ENCODE peak calls at places on chromosomes 5 and 9, in nine cellular contexts. I is astrocyte of the spinal cord, G is neuronal stem cell, M is tibial artery, C is fibroblast of pulmonary artery, T is psoas muscle, P is foreskin fibroblast, F is PC-9, S is IMR-90. L is an unnamed sample.

GRCh38 chr9:14056235-14056930 is 257.6 kb downstream of the NFIB start:
- DNase-seq in I (no peak), G (no peak), M (no peak), C (peak; percentile 72), T (no peak), P (no peak), F (no peak), S (no peak), L (no peak)

GRCh38 chr9:120463765-120464164 is 116.2 kb downstream of the CDK5RAP2 start:
- DNase-seq in I (no peak), G (no peak), M (no peak), C (no peak), T (no peak), P (no peak), F (no peak), S (no peak), L (no peak)

GRCh38 chr5:44807269-44807668 is 1.5 kb upstream of the MRPS30 start:
- DNase-seq in I (no peak), G (no peak), M (no peak), C (no peak), T (no peak), P (no peak), F (no peak), S (no peak), L (no peak)

GRCh38 chr9:129667378-129667777 is 1.9 kb downstream of the PRRX2 start:
- DNase-seq in I (no peak), G (no peak), M (no peak), C (no peak), T (no peak), P (no peak), F (no peak), S (no peak), L (no peak)

GRCh38 chr5:159156839-159157238 is 52.5 kb downstream of the RNF145 start:
- DNase-seq in I (peak; percentile 73), G (peak; percentile 59), M (no peak), C (peak; percentile 87), T (no peak), P (peak; percentile 48), F (peak; percentile 42), S (peak; percentile 83), L (no peak)

GRCh38 chr9:94084314-94084713 is at the start of gene PTPDC1:
- DNase-seq in I (peak; percentile 88), G (peak; percentile 62), M (no peak), C (peak; percentile 88), T (no peak), P (peak; percentile 38), F (no peak), S (peak; percentile 89), L (no peak)

GRCh38 chr9:23587903-23588302 is 238.1 kb downstream of the ELAVL2 start:
- DNase-seq in I (no peak), G (no peak), M (no peak), C (no peak), T (no peak), P (no peak), F (no peak), S (no peak), L (no peak)

GRCh38 chr5:74075496-74075895 is 449.5 kb downstream of the ARHGEF28 start:
- DNase-seq in I (no peak), G (no peak), M (no peak), C (no peak), T (no peak), P (no peak), F (no peak), S (no peak), L (no peak)

GRCh38 chr5:72125271-72125670 is 18.0 kb downstream of the MAP1B start:
- DNase-seq in I (no peak), G (no peak), M (no peak), C (no peak), T (no peak), P (no peak), F (no peak), S (no peak), L (no peak)

GRCh38 chr5:72122619-72123018 is 15.3 kb downstream of the MAP1B start:
- DNase-seq in I (no peak), G (no peak), M (no peak), C (no peak), T (no peak), P (no peak), F (no peak), S (no peak), L (no peak)

GRCh38 chr5:72123764-72124163 is 16.5 kb downstream of the MAP1B start:
- DNase-seq in I (no peak), G (no peak), M (no peak), C (no peak), T (no peak), P (no peak), F (no peak), S (no peak), L (no peak)

GRCh38 chr5:72126796-72127195 is 19.5 kb downstream of the MAP1B start:
- DNase-seq in I (no peak), G (no peak), M (no peak), C (no peak), T (no peak), P (no peak), F (no peak), S (no peak), L (no peak)

GRCh38 chr5:72125931-72126620 is 18.8 kb downstream of the MAP1B start:
- DNase-seq in I (no peak), G (no peak), M (no peak), C (no peak), T (no peak), P (no peak), F (peak; percentile 81), S (no peak), L (no peak)
- H3K4me3 ChIP-seq in I (no peak overlapping the region), G (no peak overlapping the region), M (no peak overlapping the region), C (no peak overlapping the region), T (no peak overlapping the region), P (no peak overlapping the region), F (no peak overlapping the region), S (no peak overlapping the region), L (no peak overlapping the region)

GRCh38 chr9:27569406-27569805 is 3.9 kb downstream of the C9orf72 start:
- DNase-seq in I (no peak), G (no peak), M (no peak), C (no peak), T (no peak), P (no peak), F (peak; percentile 74), S (no peak), L (no peak)

GRCh38 chr9:27572918-27573698 is at the start of gene C9orf72:
- DNase-seq in I (peak; percentile 63), G (no peak), M (peak; percentile 87), C (no peak), T (peak; percentile 89), P (peak; percentile 63), F (no peak), S (peak; percentile 31), L (peak; percentile 95)

GRCh38 chr9:27572566-27572917 is 739 bp downstream of the C9orf72 start:
- DNase-seq in I (peak; percentile 46), G (no peak), M (no peak), C (peak; percentile 51), T (no peak), P (peak; percentile 45), F (peak; percentile 74), S (no peak), L (no peak)

GRCh38 chr9:27573699-27574265 is 501 bp upstream of the C9orf72 start:
- DNase-seq in I (peak; percentile 99), G (peak; percentile 97), M (peak; percentile 99), C (peak; percentile 100), T (peak; percentile 96), P (peak; percentile 98), F (peak; percentile 93), S (peak; percentile 99), L (peak; percentile 100)

GRCh38 chr9:27572036-27572435 is 1.2 kb downstream of the C9orf72 start:
- DNase-seq in I (no peak), G (peak; percentile 8), M (no peak), C (no peak), T (no peak), P (no peak), F (no peak), S (no peak), L (no peak)
- H3K4me3 ChIP-seq in I (peak overlapping the region; percentile 72), G (no peak overlapping the region), M (peak overlapping the region; percentile 69), C (no peak overlapping the region), T (peak overlapping the region; percentile 88), P (peak overlapping the region; percentile 61), F (peak overlapping the region; percentile 62), S (no peak overlapping the region), L (no peak overlapping the region)

GRCh38 chr5:151694035-151694485 is 7.3 kb upstream of the SPARC start:
- DNase-seq in I (no peak), G (no peak), M (no peak), C (peak; percentile 85), T (no peak), P (no peak), F (no peak), S (no peak), L (no peak)

GRCh38 chr5:151697452-151697851 is 10.7 kb upstream of the SPARC start:
- DNase-seq in I (no peak), G (no peak), M (no peak), C (no peak), T (no peak), P (no peak), F (no peak), S (no peak), L (no peak)

GRCh38 chr5:151699071-151699901 is 12.6 kb upstream of the SPARC start:
- DNase-seq in I (peak; percentile 98), G (no peak), M (peak; percentile 90), C (peak; percentile 97), T (peak; percentile 84), P (peak; percentile 99), F (no peak), S (peak; percentile 99), L (no peak)

GRCh38 chr5:151695464-151695863 is 8.7 kb upstream of the SPARC start:
- DNase-seq in I (no peak), G (no peak), M (no peak), C (no peak), T (no peak), P (no peak), F (no peak), S (no peak), L (no peak)

DNA sequence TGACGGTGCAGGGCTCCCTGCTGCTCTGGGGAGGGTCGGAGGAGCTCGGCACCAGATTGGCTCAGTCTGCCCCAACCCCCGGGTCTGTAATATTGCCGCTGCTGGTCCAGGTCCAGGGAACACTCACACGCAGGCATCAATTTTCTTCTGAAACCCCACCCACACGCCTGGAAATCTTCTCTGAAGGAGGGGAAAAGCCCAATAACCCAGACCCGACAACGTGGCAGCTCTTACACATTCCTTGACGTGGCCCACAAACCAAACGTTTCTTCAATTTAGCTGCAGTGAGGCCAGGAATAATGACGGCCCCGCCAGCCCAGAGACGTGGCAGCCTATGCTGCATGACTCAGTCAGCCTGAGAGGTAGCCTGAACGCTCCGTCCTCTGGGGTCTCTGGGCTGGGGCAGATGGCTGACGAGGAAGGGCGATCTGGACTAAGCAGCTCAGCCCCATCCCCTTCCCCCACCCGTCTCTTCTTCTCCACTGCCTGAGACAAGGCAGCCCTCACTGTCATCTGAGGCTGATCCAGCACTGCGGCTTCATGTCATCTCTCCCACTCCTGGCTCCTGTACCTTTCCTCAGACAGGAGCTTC is 9.9 kb upstream of the SPARC start:
- DNase-seq in I (peak; percentile 99), G (no peak), M (peak; percentile 89), C (peak; percentile 96), T (peak; percentile 81), P (peak; percentile 98), F (no peak), S (peak; percentile 99), L (no peak)
- H3K4me3 ChIP-seq in I (no peak overlapping the region), G (no peak overlapping the region), M (peak overlapping the region; percentile 25), C (no peak overlapping the region), T (peak overlapping the region; percentile 35), P (peak overlapping the region; percentile 40), F (no peak overlapping the region), S (no peak overlapping the region), L (peak overlapping the region; percentile 22)

DNA sequence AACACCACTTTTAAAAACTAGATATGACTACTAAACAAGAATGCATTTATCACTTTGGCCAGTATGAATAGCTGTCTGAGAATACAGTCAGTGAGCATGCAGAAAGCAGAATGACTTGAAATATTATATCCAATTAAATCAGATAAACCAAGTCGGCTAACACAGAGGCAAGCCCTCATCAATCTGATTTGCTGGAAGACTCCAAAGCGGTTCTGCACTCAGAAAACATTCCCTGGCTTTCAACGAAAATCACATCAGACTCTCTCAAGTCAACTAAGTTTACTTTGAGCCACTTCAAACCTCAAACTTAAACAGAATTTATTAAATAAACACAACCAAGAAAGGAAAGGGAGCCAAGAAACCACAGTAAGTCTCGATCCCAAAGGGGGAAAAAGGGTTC is 1.4 kb downstream of the MYO10 start:
- DNase-seq in I (peak; percentile 61), G (no peak), M (no peak), C (peak; percentile 42), T (no peak), P (no peak), F (no peak), S (peak; percentile 45), L (no peak)
- H3K4me3 ChIP-seq in I (peak overlapping the region; percentile 88), G (peak overlapping the region; percentile 97), M (peak overlapping the region; percentile 75), C (peak overlapping the region; percentile 96), T (peak overlapping the region; percentile 88), P (peak overlapping the region; percentile 68), F (peak overlapping the region; percentile 93), S (peak overlapping the region; percentile 85), L (peak overlapping the region; percentile 68)

L was measured in vagina.